ENCODE peak calls at places on chromosomes 11 and 22, in six cellular contexts. W, O, D, H, G and N are unnamed samples.

GRCh38 chr22:32987081-32987631 is 71.0 kb downstream of the SYN3 start:
- DNase-seq in W (no peak), O (no peak), D (no peak), H (no peak), G (no peak), N (peak; percentile 42)

GRCh38 chr22:44970291-44970690 is 39.5 kb downstream of the PHF21B start:
- DNase-seq in W (no peak), O (no peak), D (no peak), H (no peak), G (no peak), N (no peak)

GRCh38 chr11:93567406-93567819 is 24.2 kb upstream of the SMCO4 start:
- DNase-seq in W (peak; percentile 94), O (no peak), D (no peak), H (no peak), G (peak; percentile 86), N (peak; percentile 62)

GRCh38 chr11:123251656-123252344 is 56.8 kb upstream of the CLMP start:
- DNase-seq in W (no peak), O (no peak), D (no peak), H (no peak), G (peak; percentile 79), N (peak; percentile 72)

GRCh38 chr11:45178890-45179663 is 32.6 kb downstream of the PRDM11 start:
- DNase-seq in W (no peak), O (no peak), D (no peak), H (no peak), G (no peak), N (peak; percentile 59)

GRCh38 chr11:112822478-112823274 is 138.5 kb upstream of the NCAM1 start:
- DNase-seq in W (no peak), O (no peak), D (no peak), H (no peak), G (no peak), N (no peak)

GRCh38 chr11:44950036-44950624 is 553 bp downstream of the TP53I11 start:
- DNase-seq in W (peak; percentile 74), O (peak; percentile 59), D (no peak), H (peak; percentile 81), G (peak; percentile 71), N (no peak)

GRCh38 chr11:79253280-79253679 is 187.6 kb downstream of the TENM4 start:
- DNase-seq in W (no peak), O (no peak), D (no peak), H (no peak), G (no peak), N (no peak)

GRCh38 chr11:78081583-78081982 is 1.9 kb upstream of the NDUFC2 start:
- DNase-seq in W (no peak), O (no peak), D (no peak), H (no peak), G (no peak), N (no peak)

GRCh38 chr11:40118026-40118425 is 1341.4 kb downstream of the LRRC4C start:
- DNase-seq in W (no peak), O (no peak), D (no peak), H (no peak), G (no peak), N (no peak)

GRCh38 chr11:36065436-36065835 is 121.6 kb downstream of the LDLRAD3 start:
- DNase-seq in W (no peak), O (no peak), D (no peak), H (no peak), G (no peak), N (no peak)

GRCh38 chr22:25746012-25746373 is 4.0 kb downstream of the MYO18B start:
- DNase-seq in W (no peak), O (no peak), D (no peak), H (no peak), G (no peak), N (no peak)

GRCh38 chr11:100925935-100926334 is 203.7 kb downstream of the PGR start:
- DNase-seq in W (no peak), O (no peak), D (no peak), H (no peak), G (no peak), N (no peak)

GRCh38 chr11:134393638-134394037 is 18.4 kb downstream of the B3GAT1 start:
- DNase-seq in W (no peak), O (no peak), D (no peak), H (no peak), G (no peak), N (no peak)

GRCh38 chr22:31838917-31839316 is 85.1 kb downstream of the DEPDC5 start:
- DNase-seq in W (no peak), O (no peak), D (no peak), H (no peak), G (no peak), N (no peak)

GRCh38 chr22:36423461-36424404 is 36.0 kb upstream of the MYH9 start:
- DNase-seq in W (no peak), O (no peak), D (peak; percentile 60), H (no peak), G (no peak), N (no peak)

GRCh38 chr11:69899957-69900821 is 81.0 kb upstream of the FGF3 start:
- DNase-seq in W (no peak), O (no peak), D (no peak), H (no peak), G (peak; percentile 68), N (no peak)

GRCh38 chr11:10934293-10934850 is 76.5 kb upstream of the ZBED5 start:
- DNase-seq in W (no peak), O (no peak), D (no peak), H (no peak), G (no peak), N (no peak)

GRCh38 chr11:7901319-7901854 is 29.7 kb downstream of the OR10A6 start:
- DNase-seq in W (no peak), O (no peak), D (no peak), H (no peak), G (no peak), N (no peak)

GRCh38 chr11:64339754-64340408 is at the start of gene CCDC88B:
- DNase-seq in W (peak; percentile 78), O (peak; percentile 95), D (no peak), H (peak; percentile 86), G (peak; percentile 77), N (no peak)

GRCh38 chr11:88420165-88420781 is 82.7 kb upstream of the CTSC start:
- DNase-seq in W (no peak), O (no peak), D (no peak), H (no peak), G (no peak), N (peak; percentile 76)

GRCh38 chr22:37784829-37785495 is 22.8 kb upstream of the GCAT start:
- DNase-seq in W (no peak), O (no peak), D (no peak), H (peak; percentile 70), G (no peak), N (no peak)

GRCh38 chr11:46290598-46291309 is 13.3 kb downstream of the CREB3L1 start:
- DNase-seq in W (no peak), O (no peak), D (peak; percentile 98), H (peak; percentile 88), G (peak; percentile 92), N (no peak)

GRCh38 chr11:2647167-2647566 is 52.6 kb downstream of the KCNQ1OT1 start:
- DNase-seq in W (no peak), O (no peak), D (no peak), H (no peak), G (no peak), N (no peak)
- H3K27me3 ChIP-seq in W (no peaks in the 10 kb centered on the region), O (no peaks in the 10 kb centered on the region), D (peaks cover 4% of the 10 kb centered on the region), H (no peaks in the 10 kb centered on the region), G (no peaks in the 10 kb centered on the region), N (no peaks in the 10 kb centered on the region)

DNA sequence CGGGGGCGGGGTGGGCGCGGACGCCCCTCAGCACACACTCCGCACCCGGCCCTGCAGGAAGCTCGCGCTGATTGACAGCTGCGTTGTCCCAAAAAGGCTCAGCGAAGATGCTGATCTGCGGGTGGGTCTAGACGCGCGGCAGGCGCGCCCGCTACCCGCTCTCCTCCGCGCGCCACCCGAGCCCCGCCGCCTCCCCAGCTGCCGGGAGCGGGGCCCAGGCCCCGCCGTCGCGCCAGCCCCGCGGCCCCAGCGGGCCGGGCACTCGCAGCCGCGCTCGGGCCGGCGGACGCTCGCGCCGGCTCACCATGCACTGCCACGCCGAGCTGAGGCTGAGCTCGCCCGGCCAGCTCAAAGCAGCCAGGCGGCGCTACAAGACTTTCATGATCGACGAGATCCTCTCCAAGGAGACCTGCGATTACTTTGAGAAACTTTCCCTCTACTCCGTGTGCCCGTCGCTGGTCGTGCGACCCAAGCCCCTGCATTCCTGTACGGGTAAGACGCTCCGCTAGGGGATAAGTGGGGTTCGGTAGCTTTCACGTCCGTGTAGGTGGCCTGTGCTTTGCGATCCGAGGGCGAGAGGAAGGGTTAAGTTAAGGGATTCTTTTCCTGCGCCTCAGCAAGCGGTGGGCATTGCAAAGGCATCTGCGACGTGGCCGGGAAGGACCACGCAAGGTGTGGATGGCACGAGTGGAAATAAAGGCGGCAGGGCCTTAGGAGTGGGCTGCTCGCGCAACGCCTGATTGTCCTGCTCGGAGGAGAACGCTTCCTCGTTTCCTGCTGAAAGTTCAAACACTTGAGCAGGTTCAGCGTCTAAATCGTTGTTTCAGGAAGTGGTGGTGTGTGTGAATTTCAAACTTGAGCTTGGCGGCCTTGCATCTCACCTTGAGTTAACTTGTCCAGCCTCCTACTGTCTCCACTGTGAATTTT is at the start of gene BARX2:
- DNase-seq in W (no peak), O (no peak), D (peak; percentile 11), H (peak; percentile 82), G (no peak), N (no peak)
- H3K4me3 ChIP-seq in W (peak within 1 kb of the TSS; percentile 17), O (no peak within 1 kb of the TSS), D (peak within 1 kb of the TSS; percentile 3), H (peak within 1 kb of the TSS; percentile 33), G (peak within 1 kb of the TSS; percentile 51), N (peak within 1 kb of the TSS; percentile 9)

DNA sequence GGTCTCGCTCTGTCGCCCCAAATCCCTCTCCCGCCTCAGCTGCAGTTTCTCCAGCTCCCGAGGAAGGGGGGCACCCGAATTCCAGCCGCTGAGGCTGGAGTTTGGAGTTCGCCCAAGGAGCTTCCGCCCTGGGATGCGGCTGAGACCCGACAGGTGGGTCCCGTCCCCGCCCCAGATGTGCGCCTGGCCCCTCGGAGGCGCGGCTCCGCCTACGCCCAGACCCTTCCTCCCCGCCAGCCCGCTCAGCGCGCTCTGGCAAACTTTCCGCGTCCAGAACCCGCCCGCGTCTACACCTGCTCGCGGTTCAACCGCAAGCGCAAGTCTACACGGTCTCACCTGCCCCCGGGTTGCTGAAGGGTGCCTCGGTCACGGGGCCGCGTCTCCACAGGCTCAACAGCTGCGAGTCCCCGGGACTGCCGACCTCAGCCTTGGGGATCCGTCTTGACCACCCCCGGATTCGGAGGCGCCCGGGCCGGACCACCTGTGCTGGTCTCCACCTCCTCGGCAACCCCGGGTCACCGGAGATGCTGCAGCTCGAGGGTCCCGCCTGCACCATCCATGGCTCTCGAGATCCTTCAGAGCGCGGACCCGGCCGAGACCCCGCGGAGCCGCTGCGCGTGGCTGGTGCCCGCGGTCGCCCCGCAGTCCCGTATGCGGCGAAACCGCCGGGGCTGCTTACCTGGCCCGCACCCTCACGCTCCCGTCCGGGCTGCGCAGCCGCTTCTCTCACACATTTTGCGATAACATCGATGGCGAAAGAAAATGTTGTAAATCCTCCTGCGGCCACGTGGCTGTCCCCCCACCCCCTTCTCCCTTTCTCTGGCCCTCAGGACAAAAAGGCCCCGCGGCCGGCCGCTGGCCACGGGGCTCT is 63.6 kb downstream of the NFAM1 start:
- DNase-seq in W (peak; percentile 70), O (peak; percentile 55), D (no peak), H (no peak), G (no peak), N (no peak)
- H3K27me3 ChIP-seq in W (no peaks in the 10 kb centered on the region), O (peaks cover 15% of the 10 kb centered on the region), D (peaks cover 54% of the 10 kb centered on the region), H (peaks cover 13% of the 10 kb centered on the region), G (peaks cover 30% of the 10 kb centered on the region), N (no peaks in the 10 kb centered on the region)

DNA sequence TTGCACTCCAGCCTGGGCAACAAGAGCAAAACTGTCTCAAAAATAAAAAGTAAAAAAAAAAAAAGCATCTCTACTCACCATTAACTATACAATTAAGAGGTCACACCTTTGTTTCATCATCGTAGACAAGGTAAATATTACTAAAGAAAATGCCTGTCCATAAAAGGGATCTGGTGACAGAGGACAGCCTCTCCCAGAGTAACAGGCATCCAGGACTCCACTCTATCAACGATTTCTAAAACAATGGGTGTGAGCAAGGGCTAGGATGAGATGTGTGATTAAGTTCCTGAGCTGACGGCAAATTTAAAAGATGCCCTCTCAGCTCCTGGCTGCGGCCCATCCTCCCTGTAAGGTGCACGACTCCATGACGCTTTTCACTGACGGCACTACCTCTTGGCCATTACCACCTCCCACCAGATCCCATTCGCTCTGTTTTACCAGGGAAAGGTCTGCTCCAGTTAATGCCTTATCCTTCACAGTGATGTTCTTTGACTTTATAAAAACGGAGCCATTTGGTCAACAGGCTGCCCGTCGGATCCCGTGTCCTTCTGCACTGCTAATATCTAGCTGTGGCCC is 2.3 kb upstream of the TMEM45B start:
- DNase-seq in W (no peak), O (no peak), D (no peak), H (no peak), G (no peak), N (no peak)
- H3K4me3 ChIP-seq in W (no peak overlapping the region), O (no peak overlapping the region), D (no peak overlapping the region), H (no peak overlapping the region), G (no peak overlapping the region), N (no peak overlapping the region)